ENCODE peak calls at places on chromosomes 6 and 20, in six cellular contexts. One of them, this sample, is unnamed.

GRCh38 chr20:29689411-29690225 is 1567.8 kb upstream of the DEFB115 start:
- DNase-seq in lung microvascular endothelial cell: no peak
- DNase-seq in fibroblast of the conjunctiva: no peak
- DNase-seq in brain microvascular endothelial cell: no peak
- DNase-seq in choroid plexus epithelial cell: no peak
- DNase-seq in M059J: peak; percentile 19
- DNase-seq in this sample: no peak

GRCh38 chr6:152637422-152638047 is 373 bp upstream of the SYNE1 start:
- DNase-seq in lung microvascular endothelial cell: no peak
- DNase-seq in fibroblast of the conjunctiva: no peak
- DNase-seq in brain microvascular endothelial cell: no peak
- DNase-seq in choroid plexus epithelial cell: peak; percentile 21
- DNase-seq in M059J: no peak
- DNase-seq in this sample: no peak

GRCh38 chr20:48613926-48614325 is 213.9 kb downstream of the PREX1 start:
- DNase-seq in lung microvascular endothelial cell: no peak
- DNase-seq in fibroblast of the conjunctiva: no peak
- DNase-seq in brain microvascular endothelial cell: no peak
- DNase-seq in choroid plexus epithelial cell: no peak
- DNase-seq in M059J: no peak
- DNase-seq in this sample: no peak

GRCh38 chr6:849075-849506 is 156.2 kb upstream of the EXOC2 start:
- DNase-seq in lung microvascular endothelial cell: no peak
- DNase-seq in fibroblast of the conjunctiva: no peak
- DNase-seq in brain microvascular endothelial cell: no peak
- DNase-seq in choroid plexus epithelial cell: no peak
- DNase-seq in M059J: no peak
- DNase-seq in this sample: no peak

GRCh38 chr20:59125909-59126308 is 37.7 kb upstream of the ZNF831 start:
- DNase-seq in lung microvascular endothelial cell: no peak
- DNase-seq in fibroblast of the conjunctiva: no peak
- DNase-seq in brain microvascular endothelial cell: no peak
- DNase-seq in choroid plexus epithelial cell: no peak
- DNase-seq in M059J: no peak
- DNase-seq in this sample: no peak

GRCh38 chr6:166341464-166341863 is 881 bp downstream of the SFT2D1 start:
- DNase-seq in lung microvascular endothelial cell: peak; percentile 16
- DNase-seq in fibroblast of the conjunctiva: no peak
- DNase-seq in brain microvascular endothelial cell: no peak
- DNase-seq in choroid plexus epithelial cell: no peak
- DNase-seq in M059J: no peak
- DNase-seq in this sample: no peak

GRCh38 chr20:44776977-44777376 is 31.3 kb downstream of the KCNK15 start:
- DNase-seq in lung microvascular endothelial cell: peak; percentile 46
- DNase-seq in fibroblast of the conjunctiva: no peak
- DNase-seq in brain microvascular endothelial cell: peak; percentile 16
- DNase-seq in choroid plexus epithelial cell: peak; percentile 40
- DNase-seq in M059J: peak; percentile 43
- DNase-seq in this sample: peak; percentile 19

GRCh38 chr20:48623906-48624265 is 203.9 kb downstream of the PREX1 start:
- DNase-seq in lung microvascular endothelial cell: no peak
- DNase-seq in fibroblast of the conjunctiva: no peak
- DNase-seq in brain microvascular endothelial cell: no peak
- DNase-seq in choroid plexus epithelial cell: no peak
- DNase-seq in M059J: no peak
- DNase-seq in this sample: no peak

GRCh38 chr20:23206061-23206460 is 119.9 kb upstream of the CD93 start:
- DNase-seq in lung microvascular endothelial cell: no peak
- DNase-seq in fibroblast of the conjunctiva: no peak
- DNase-seq in brain microvascular endothelial cell: no peak
- DNase-seq in choroid plexus epithelial cell: no peak
- DNase-seq in M059J: no peak
- DNase-seq in this sample: no peak

GRCh38 chr20:37885593-37886507 is 17.1 kb upstream of the VSTM2L start:
- DNase-seq in lung microvascular endothelial cell: no peak
- DNase-seq in fibroblast of the conjunctiva: no peak
- DNase-seq in brain microvascular endothelial cell: no peak
- DNase-seq in choroid plexus epithelial cell: no peak
- DNase-seq in M059J: no peak
- DNase-seq in this sample: no peak

GRCh38 chr6:144978208-144978607 is 693.1 kb downstream of the UTRN start:
- DNase-seq in lung microvascular endothelial cell: no peak
- DNase-seq in fibroblast of the conjunctiva: no peak
- DNase-seq in brain microvascular endothelial cell: no peak
- DNase-seq in choroid plexus epithelial cell: no peak
- DNase-seq in M059J: no peak
- DNase-seq in this sample: no peak

GRCh38 chr20:62122659-62123449 is 579 bp downstream of the LSM14B start:
- DNase-seq in lung microvascular endothelial cell: peak; percentile 23
- DNase-seq in fibroblast of the conjunctiva: peak; percentile 29
- DNase-seq in brain microvascular endothelial cell: no peak
- DNase-seq in choroid plexus epithelial cell: peak; percentile 45
- DNase-seq in M059J: peak; percentile 50
- DNase-seq in this sample: no peak

GRCh38 chr6:131628726-131629125 is 684 bp upstream of the MED23 start:
- DNase-seq in lung microvascular endothelial cell: no peak
- DNase-seq in fibroblast of the conjunctiva: no peak
- DNase-seq in brain microvascular endothelial cell: no peak
- DNase-seq in choroid plexus epithelial cell: no peak
- DNase-seq in M059J: peak; percentile 7
- DNase-seq in this sample: no peak

GRCh38 chr20:1415667-1416468 is 23.0 kb upstream of the FKBP1A start:
- DNase-seq in lung microvascular endothelial cell: peak; percentile 97
- DNase-seq in fibroblast of the conjunctiva: peak; percentile 79
- DNase-seq in brain microvascular endothelial cell: peak; percentile 93
- DNase-seq in choroid plexus epithelial cell: peak; percentile 88
- DNase-seq in M059J: peak; percentile 100
- DNase-seq in this sample: peak; percentile 94

GRCh38 chr6:21064716-21065340 is 528.7 kb upstream of the SOX4 start:
- DNase-seq in lung microvascular endothelial cell: peak; percentile 42
- DNase-seq in fibroblast of the conjunctiva: no peak
- DNase-seq in brain microvascular endothelial cell: no peak
- DNase-seq in choroid plexus epithelial cell: peak; percentile 39
- DNase-seq in M059J: peak; percentile 40
- DNase-seq in this sample: peak; percentile 61

GRCh38 chr6:124964764-124965105 is 2.5 kb downstream of the RNF217 start:
- DNase-seq in lung microvascular endothelial cell: peak; percentile 20
- DNase-seq in fibroblast of the conjunctiva: no peak
- DNase-seq in brain microvascular endothelial cell: no peak
- DNase-seq in choroid plexus epithelial cell: no peak
- DNase-seq in M059J: peak; percentile 37
- DNase-seq in this sample: no peak

GRCh38 chr6:34135541-34135940 is 10.3 kb downstream of the GRM4 start:
- DNase-seq in lung microvascular endothelial cell: no peak
- DNase-seq in fibroblast of the conjunctiva: no peak
- DNase-seq in brain microvascular endothelial cell: no peak
- DNase-seq in choroid plexus epithelial cell: no peak
- DNase-seq in M059J: no peak
- DNase-seq in this sample: no peak

GRCh38 chr6:26020291-26020982 is 57.8 kb downstream of the TRIM38 start:
- DNase-seq in lung microvascular endothelial cell: peak; percentile 93
- DNase-seq in fibroblast of the conjunctiva: peak; percentile 94
- DNase-seq in brain microvascular endothelial cell: peak; percentile 83
- DNase-seq in choroid plexus epithelial cell: peak; percentile 97
- DNase-seq in M059J: peak; percentile 91
- DNase-seq in this sample: peak; percentile 91

GRCh38 chr20:2470432-2471193 is at the start of gene SNRPB:
- DNase-seq in lung microvascular endothelial cell: peak; percentile 99
- DNase-seq in fibroblast of the conjunctiva: peak; percentile 98
- DNase-seq in brain microvascular endothelial cell: peak; percentile 97
- DNase-seq in choroid plexus epithelial cell: peak; percentile 100
- DNase-seq in M059J: peak; percentile 100
- DNase-seq in this sample: peak; percentile 99

GRCh38 chr20:37647946-37648345 is 45.9 kb upstream of the CTNNBL1 start:
- DNase-seq in lung microvascular endothelial cell: no peak
- DNase-seq in fibroblast of the conjunctiva: no peak
- DNase-seq in brain microvascular endothelial cell: no peak
- DNase-seq in choroid plexus epithelial cell: no peak
- DNase-seq in M059J: no peak
- DNase-seq in this sample: no peak

GRCh38 chr20:62977613-62978558 is 25.4 kb downstream of the SLC17A9 start:
- DNase-seq in lung microvascular endothelial cell: no peak
- DNase-seq in fibroblast of the conjunctiva: no peak
- DNase-seq in brain microvascular endothelial cell: no peak
- DNase-seq in choroid plexus epithelial cell: no peak
- DNase-seq in M059J: peak; percentile 27
- DNase-seq in this sample: no peak

GRCh38 chr6:158663465-158664167 is 13.8 kb downstream of the SYTL3 start:
- DNase-seq in lung microvascular endothelial cell: no peak
- DNase-seq in fibroblast of the conjunctiva: no peak
- DNase-seq in brain microvascular endothelial cell: no peak
- DNase-seq in choroid plexus epithelial cell: no peak
- DNase-seq in M059J: no peak
- DNase-seq in this sample: no peak

GRCh38 chr6:148533309-148534107 is 190.9 kb downstream of the SASH1 start:
- DNase-seq in lung microvascular endothelial cell: no peak
- DNase-seq in fibroblast of the conjunctiva: no peak
- DNase-seq in brain microvascular endothelial cell: no peak
- DNase-seq in choroid plexus epithelial cell: no peak
- DNase-seq in M059J: no peak
- DNase-seq in this sample: no peak

This sample was measured in amniotic epithelial cell.